ENCODE peak calls at places on chromosomes 16 and 17, in eight cellular contexts. Y, D, V, L, O, N, F and A are unnamed samples.
A peak's percentile ranks its signal among the peaks of the same experiment; 100 is the strongest.

GRCh38 chr17:27860971-27861669 is 32.0 kb downstream of the LYRM9 start:
- DNase-seq in Y (no peak), D (no peak), V (no peak), L (no peak), O (no peak), N (no peak), F (no peak), A (no peak)

GRCh38 chr16:12868169-12868568 is 33.2 kb upstream of the SHISA9 start:
- DNase-seq in Y (no peak), D (no peak), V (no peak), L (no peak), O (no peak), N (no peak), F (no peak), A (no peak)

GRCh38 chr16:31453255-31454204 is 5.8 kb upstream of the ARMC5 start:
- DNase-seq in Y (no peak), D (no peak), V (no peak), L (no peak), O (no peak), N (peak; percentile 62), F (no peak), A (peak; percentile 54)

GRCh38 chr17:28928061-28928460 is 23.3 kb downstream of the PHF12 start:
- DNase-seq in Y (no peak), D (no peak), V (no peak), L (no peak), O (no peak), N (no peak), F (no peak), A (no peak)

GRCh38 chr17:38465420-38466345 is 37.4 kb downstream of the ARHGAP23 start:
- DNase-seq in Y (peak; percentile 89), D (no peak), V (no peak), L (no peak), O (no peak), N (peak; percentile 78), F (no peak), A (peak; percentile 95)

GRCh38 chr16:68592466-68593337 is 52.4 kb upstream of the CDH3 start:
- DNase-seq in Y (no peak), D (peak; percentile 13), V (peak; percentile 17), L (no peak), O (no peak), N (no peak), F (peak; percentile 6), A (no peak)

GRCh38 chr17:61595418-61595817 is 4.4 kb upstream of the NACA2 start:
- DNase-seq in Y (no peak), D (no peak), V (no peak), L (no peak), O (no peak), N (no peak), F (no peak), A (no peak)

GRCh38 chr17:44124118-44124438 is 637 bp upstream of the HDAC5 start:
- DNase-seq in Y (no peak), D (no peak), V (no peak), L (no peak), O (no peak), N (no peak), F (no peak), A (no peak)

GRCh38 chr16:1401061-1401757 is 13.3 kb downstream of the UNKL start:
- DNase-seq in Y (no peak), D (no peak), V (no peak), L (no peak), O (no peak), N (no peak), F (no peak), A (no peak)

GRCh38 chr16:7579454-7579853 is 246.8 kb downstream of the RBFOX1 start:
- DNase-seq in Y (no peak), D (no peak), V (no peak), L (no peak), O (no peak), N (no peak), F (no peak), A (no peak)

GRCh38 chr17:48628641-48629410 is 2.7 kb upstream of the HOXB9 start:
- DNase-seq in Y (no peak), D (no peak), V (no peak), L (no peak), O (no peak), N (no peak), F (no peak), A (no peak)

GRCh38 chr16:68378436-68379415 is 67.9 kb downstream of the PRMT7 start:
- DNase-seq in Y (no peak), D (no peak), V (no peak), L (no peak), O (no peak), N (no peak), F (no peak), A (no peak)

GRCh38 chr17:20123209-20123608 is 114.0 kb downstream of the SPECC1 start:
- DNase-seq in Y (no peak), D (no peak), V (no peak), L (no peak), O (no peak), N (no peak), F (no peak), A (no peak)

GRCh38 chr17:69763503-69763902 is 311.5 kb upstream of the KCNJ16 start:
- DNase-seq in Y (no peak), D (no peak), V (no peak), L (no peak), O (no peak), N (no peak), F (no peak), A (peak; percentile 81)

GRCh38 chr16:72051818-72052217 is 2.5 kb upstream of the HP start:
- DNase-seq in Y (no peak), D (no peak), V (no peak), L (no peak), O (no peak), N (no peak), F (no peak), A (no peak)

GRCh38 chr17:81453049-81453448 is 57.8 kb downstream of the BAHCC1 start:
- DNase-seq in Y (no peak), D (no peak), V (no peak), L (no peak), O (no peak), N (no peak), F (no peak), A (no peak)

GRCh38 chr17:73352261-73352660 is 40.5 kb upstream of the CDC42EP4 start:
- DNase-seq in Y (no peak), D (no peak), V (no peak), L (no peak), O (no peak), N (no peak), F (no peak), A (no peak)

GRCh38 chr16:12184419-12184831 is 207.9 kb downstream of the SNX29 start:
- DNase-seq in Y (no peak), D (no peak), V (no peak), L (no peak), O (no peak), N (no peak), F (no peak), A (no peak)

GRCh38 chr17:9115446-9116265 is 94.3 kb downstream of the NTN1 start:
- DNase-seq in Y (peak; percentile 82), D (no peak), V (no peak), L (no peak), O (no peak), N (peak; percentile 85), F (peak; percentile 28), A (no peak)

GRCh38 chr16:66049865-66050264 is 316.6 kb upstream of the CDH5 start:
- DNase-seq in Y (no peak), D (no peak), V (no peak), L (no peak), O (peak; percentile 11), N (no peak), F (no peak), A (no peak)

GRCh38 chr17:62101519-62101918 is 36.4 kb upstream of the MED13 start:
- DNase-seq in Y (no peak), D (no peak), V (no peak), L (no peak), O (no peak), N (no peak), F (no peak), A (no peak)

GRCh38 chr17:14784997-14785696 is 480.0 kb downstream of the PMP22 start:
- DNase-seq in Y (no peak), D (no peak), V (peak; percentile 24), L (no peak), O (no peak), N (no peak), F (peak; percentile 39), A (no peak)

GRCh38 chr17:59311051-59311468 is 20.4 kb upstream of the YPEL2 start:
- DNase-seq in Y (peak; percentile 71), D (peak; percentile 16), V (peak; percentile 64), L (no peak), O (no peak), N (peak; percentile 23), F (peak; percentile 32), A (peak; percentile 73)

GRCh38 chr17:9890124-9890523 is 14.9 kb downstream of the RCVRN start:
- DNase-seq in Y (peak; percentile 62), D (no peak), V (no peak), L (no peak), O (no peak), N (no peak), F (no peak), A (no peak)

GRCh38 chr16:12976936-12977335 is 75.5 kb downstream of the SHISA9 start:
- DNase-seq in Y (no peak), D (no peak), V (no peak), L (no peak), O (no peak), N (no peak), F (no peak), A (peak; percentile 55)

GRCh38 chr16:11094838-11095565 is 150.6 kb downstream of the CLEC16A start:
- DNase-seq in Y (no peak), D (no peak), V (peak; percentile 7), L (no peak), O (no peak), N (no peak), F (no peak), A (no peak)

GRCh38 chr17:57505841-57506240 is 239.3 kb downstream of the CCDC182 start:
- DNase-seq in Y (no peak), D (no peak), V (no peak), L (no peak), O (no peak), N (no peak), F (no peak), A (no peak)

GRCh38 chr17:38464251-38464722 is 36.0 kb downstream of the ARHGAP23 start:
- DNase-seq in Y (peak; percentile 56), D (no peak), V (no peak), L (no peak), O (no peak), N (peak; percentile 78), F (no peak), A (peak; percentile 89)

GRCh38 chr17:63822537-63822936 is 4.7 kb upstream of the PSMC5 start:
- DNase-seq in Y (no peak), D (no peak), V (no peak), L (no peak), O (no peak), N (no peak), F (no peak), A (no peak)

GRCh38 chr16:70701596-70701995 is 15.7 kb upstream of the MTSS2 start:
- DNase-seq in Y (no peak), D (no peak), V (no peak), L (no peak), O (no peak), N (no peak), F (no peak), A (peak; percentile 92)

GRCh38 chr16:30351001-30351441 is 4.1 kb downstream of the CD2BP2 start:
- DNase-seq in Y (no peak), D (no peak), V (no peak), L (no peak), O (no peak), N (no peak), F (no peak), A (no peak)

GRCh38 chr16:85437161-85438052 is 175.7 kb upstream of the GSE1 start:
- DNase-seq in Y (no peak), D (no peak), V (no peak), L (no peak), O (no peak), N (peak; percentile 47), F (no peak), A (no peak)